ENCODE peak calls at places on chromosomes 7 and 10, in six cellular contexts. One of them, this sample, is unnamed. For H3K9me3, the result is how much of the 10 kb centered on the place peaks cover.

GRCh38 chr7:73839743-73840714 is 2.3 kb downstream of the METTL27 start:
- DNase-seq in CD8-positive, alpha-beta memory T cell: no peak
- DNase-seq in CD4-positive, alpha-beta memory T cell: no peak
- DNase-seq in esophagus squamous epithelium: no peak
- DNase-seq in effector memory CD4-positive, alpha-beta T cell: no peak
- DNase-seq in CD4-positive, CD25-positive, alpha-beta regulatory T cell: no peak
- DNase-seq in this sample: no peak

GRCh38 chr7:156021476-156021875 is 209.2 kb upstream of the SHH start:
- DNase-seq in CD4-positive, CD25-positive, alpha-beta regulatory T cell: no peak
- DNase-seq in effector memory CD4-positive, alpha-beta T cell: no peak
- DNase-seq in esophagus squamous epithelium: no peak
- DNase-seq in CD8-positive, alpha-beta memory T cell: no peak
- DNase-seq in CD4-positive, alpha-beta memory T cell: no peak
- DNase-seq in this sample: no peak

GRCh38 chr10:86113044-86113443 is 253.6 kb downstream of the GRID1 start:
- DNase-seq in CD4-positive, CD25-positive, alpha-beta regulatory T cell: no peak
- DNase-seq in CD4-positive, alpha-beta memory T cell: no peak
- DNase-seq in CD8-positive, alpha-beta memory T cell: no peak
- DNase-seq in esophagus squamous epithelium: no peak
- DNase-seq in effector memory CD4-positive, alpha-beta T cell: no peak
- DNase-seq in this sample: no peak

GRCh38 chr7:30831936-30832335 is 60.7 kb downstream of the MINDY4 start:
- DNase-seq in CD8-positive, alpha-beta memory T cell: no peak
- DNase-seq in CD4-positive, CD25-positive, alpha-beta regulatory T cell: no peak
- DNase-seq in esophagus squamous epithelium: no peak
- DNase-seq in CD4-positive, alpha-beta memory T cell: no peak
- DNase-seq in effector memory CD4-positive, alpha-beta T cell: no peak
- DNase-seq in this sample: no peak

GRCh38 chr7:18192228-18192627 is 164.6 kb upstream of the PRPS1L1 start:
- DNase-seq in CD4-positive, CD25-positive, alpha-beta regulatory T cell: no peak
- DNase-seq in CD4-positive, alpha-beta memory T cell: no peak
- DNase-seq in CD8-positive, alpha-beta memory T cell: no peak
- DNase-seq in esophagus squamous epithelium: no peak
- DNase-seq in effector memory CD4-positive, alpha-beta T cell: no peak
- DNase-seq in this sample: no peak

GRCh38 chr7:22726345-22726848 is 603 bp upstream of the IL6 start:
- DNase-seq in CD8-positive, alpha-beta memory T cell: peak
- DNase-seq in CD4-positive, CD25-positive, alpha-beta regulatory T cell: peak
- DNase-seq in CD4-positive, alpha-beta memory T cell: peak
- DNase-seq in effector memory CD4-positive, alpha-beta T cell: peak
- DNase-seq in esophagus squamous epithelium: no peak
- DNase-seq in this sample: peak

GRCh38 chr7:6437251-6437650 is 10.5 kb downstream of the DAGLB start:
- DNase-seq in esophagus squamous epithelium: no peak
- DNase-seq in CD4-positive, CD25-positive, alpha-beta regulatory T cell: no peak
- DNase-seq in CD4-positive, alpha-beta memory T cell: no peak
- DNase-seq in CD8-positive, alpha-beta memory T cell: no peak
- DNase-seq in effector memory CD4-positive, alpha-beta T cell: no peak
- DNase-seq in this sample: no peak

GRCh38 chr7:44275829-44276570 is 49.4 kb downstream of the CAMK2B start:
- DNase-seq in CD4-positive, alpha-beta memory T cell: no peak
- DNase-seq in esophagus squamous epithelium: no peak
- DNase-seq in effector memory CD4-positive, alpha-beta T cell: no peak
- DNase-seq in CD4-positive, CD25-positive, alpha-beta regulatory T cell: no peak
- DNase-seq in CD8-positive, alpha-beta memory T cell: no peak
- DNase-seq in this sample: no peak

GRCh38 chr7:149562602-149563001 is 65.0 kb upstream of the ZNF746 start:
- DNase-seq in CD4-positive, CD25-positive, alpha-beta regulatory T cell: no peak
- DNase-seq in CD4-positive, alpha-beta memory T cell: no peak
- DNase-seq in CD8-positive, alpha-beta memory T cell: no peak
- DNase-seq in effector memory CD4-positive, alpha-beta T cell: no peak
- DNase-seq in esophagus squamous epithelium: no peak
- DNase-seq in this sample: no peak

GRCh38 chr7:3415730-3416366 is 114.8 kb downstream of the SDK1 start:
- DNase-seq in effector memory CD4-positive, alpha-beta T cell: no peak
- DNase-seq in CD4-positive, alpha-beta memory T cell: no peak
- DNase-seq in esophagus squamous epithelium: no peak
- DNase-seq in CD8-positive, alpha-beta memory T cell: no peak
- DNase-seq in CD4-positive, CD25-positive, alpha-beta regulatory T cell: no peak
- DNase-seq in this sample: no peak

GRCh38 chr10:110355181-110355831 is 50.6 kb upstream of the SMNDC1 start:
- DNase-seq in esophagus squamous epithelium: no peak
- DNase-seq in CD4-positive, alpha-beta memory T cell: no peak
- DNase-seq in CD4-positive, CD25-positive, alpha-beta regulatory T cell: no peak
- DNase-seq in CD8-positive, alpha-beta memory T cell: no peak
- DNase-seq in effector memory CD4-positive, alpha-beta T cell: peak
- DNase-seq in this sample: no peak

GRCh38 chr7:27155816-27156507 is 513 bp downstream of the HOXA7 start:
- DNase-seq in CD8-positive, alpha-beta memory T cell: no peak
- DNase-seq in effector memory CD4-positive, alpha-beta T cell: no peak
- DNase-seq in esophagus squamous epithelium: no peak
- DNase-seq in CD4-positive, CD25-positive, alpha-beta regulatory T cell: no peak
- DNase-seq in CD4-positive, alpha-beta memory T cell: no peak
- DNase-seq in this sample: no peak

GRCh38 chr10:21505711-21506278 is 19.7 kb downstream of the SKIDA1 start:
- DNase-seq in CD4-positive, alpha-beta memory T cell: no peak
- DNase-seq in CD4-positive, CD25-positive, alpha-beta regulatory T cell: no peak
- DNase-seq in CD8-positive, alpha-beta memory T cell: no peak
- DNase-seq in esophagus squamous epithelium: no peak
- DNase-seq in effector memory CD4-positive, alpha-beta T cell: no peak
- DNase-seq in this sample: no peak

GRCh38 chr7:120856621-120857352 is 1.2 kb downstream of the TSPAN12 start:
- DNase-seq in CD4-positive, CD25-positive, alpha-beta regulatory T cell: no peak
- DNase-seq in CD4-positive, alpha-beta memory T cell: peak
- DNase-seq in esophagus squamous epithelium: no peak
- DNase-seq in effector memory CD4-positive, alpha-beta T cell: no peak
- DNase-seq in CD8-positive, alpha-beta memory T cell: no peak
- DNase-seq in this sample: no peak

GRCh38 chr7:20778063-20778721 is 8.5 kb downstream of the SP8 start:
- DNase-seq in CD4-positive, CD25-positive, alpha-beta regulatory T cell: no peak
- DNase-seq in CD4-positive, alpha-beta memory T cell: no peak
- DNase-seq in CD8-positive, alpha-beta memory T cell: no peak
- DNase-seq in esophagus squamous epithelium: no peak
- DNase-seq in effector memory CD4-positive, alpha-beta T cell: no peak
- DNase-seq in this sample: no peak

GRCh38 chr10:110522365-110522988 is 24.8 kb downstream of the DUSP5 start:
- DNase-seq in esophagus squamous epithelium: no peak
- DNase-seq in CD8-positive, alpha-beta memory T cell: no peak
- DNase-seq in CD4-positive, alpha-beta memory T cell: no peak
- DNase-seq in CD4-positive, CD25-positive, alpha-beta regulatory T cell: no peak
- DNase-seq in effector memory CD4-positive, alpha-beta T cell: no peak
- DNase-seq in this sample: no peak

GRCh38 chr7:111654414-111654813 is 92.1 kb upstream of the IMMP2L start:
- DNase-seq in CD8-positive, alpha-beta memory T cell: no peak
- DNase-seq in esophagus squamous epithelium: no peak
- DNase-seq in effector memory CD4-positive, alpha-beta T cell: no peak
- DNase-seq in CD4-positive, CD25-positive, alpha-beta regulatory T cell: no peak
- DNase-seq in CD4-positive, alpha-beta memory T cell: no peak
- DNase-seq in this sample: no peak

GRCh38 chr7:134315679-134316538 is 821 bp downstream of the SLC35B4 start:
- DNase-seq in esophagus squamous epithelium: no peak
- DNase-seq in CD4-positive, alpha-beta memory T cell: peak
- DNase-seq in CD8-positive, alpha-beta memory T cell: no peak
- DNase-seq in CD4-positive, CD25-positive, alpha-beta regulatory T cell: no peak
- DNase-seq in effector memory CD4-positive, alpha-beta T cell: no peak
- DNase-seq in this sample: no peak

GRCh38 chr7:22647451-22648257 is 79.3 kb upstream of the IL6 start:
- DNase-seq in effector memory CD4-positive, alpha-beta T cell: no peak
- DNase-seq in CD8-positive, alpha-beta memory T cell: no peak
- DNase-seq in CD4-positive, alpha-beta memory T cell: no peak
- DNase-seq in CD4-positive, CD25-positive, alpha-beta regulatory T cell: no peak
- DNase-seq in esophagus squamous epithelium: no peak
- DNase-seq in this sample: no peak

GRCh38 chr10:63696205-63696604 is 175.0 kb downstream of the REEP3 start:
- DNase-seq in esophagus squamous epithelium: no peak
- DNase-seq in CD4-positive, CD25-positive, alpha-beta regulatory T cell: no peak
- DNase-seq in effector memory CD4-positive, alpha-beta T cell: no peak
- DNase-seq in CD8-positive, alpha-beta memory T cell: no peak
- DNase-seq in CD4-positive, alpha-beta memory T cell: no peak
- DNase-seq in this sample: no peak

GRCh38 chr7:47458057-47458456 is 123.9 kb downstream of the TNS3 start:
- DNase-seq in effector memory CD4-positive, alpha-beta T cell: no peak
- DNase-seq in esophagus squamous epithelium: no peak
- DNase-seq in CD4-positive, alpha-beta memory T cell: no peak
- DNase-seq in CD8-positive, alpha-beta memory T cell: no peak
- DNase-seq in CD4-positive, CD25-positive, alpha-beta regulatory T cell: no peak
- DNase-seq in this sample: no peak

GRCh38 chr10:87678302-87678701 is 18.6 kb downstream of the PAPSS2 start:
- DNase-seq in effector memory CD4-positive, alpha-beta T cell: no peak
- DNase-seq in CD4-positive, CD25-positive, alpha-beta regulatory T cell: no peak
- DNase-seq in CD8-positive, alpha-beta memory T cell: no peak
- DNase-seq in esophagus squamous epithelium: no peak
- DNase-seq in CD4-positive, alpha-beta memory T cell: no peak
- DNase-seq in this sample: no peak

GRCh38 chr10:72740526-72740925 is 48.6 kb downstream of the MCU start:
- DNase-seq in CD4-positive, alpha-beta memory T cell: no peak
- DNase-seq in CD8-positive, alpha-beta memory T cell: no peak
- DNase-seq in esophagus squamous epithelium: no peak
- DNase-seq in effector memory CD4-positive, alpha-beta T cell: no peak
- DNase-seq in CD4-positive, CD25-positive, alpha-beta regulatory T cell: no peak
- DNase-seq in this sample: no peak

GRCh38 chr7:74183653-74184450 is 9.7 kb downstream of the EIF4H start:
- DNase-seq in effector memory CD4-positive, alpha-beta T cell: no peak
- DNase-seq in CD8-positive, alpha-beta memory T cell: no peak
- DNase-seq in CD4-positive, CD25-positive, alpha-beta regulatory T cell: no peak
- DNase-seq in CD4-positive, alpha-beta memory T cell: no peak
- DNase-seq in esophagus squamous epithelium: no peak
- DNase-seq in this sample: no peak

GRCh38 chr7:74462707-74463100 is 9.0 kb downstream of the GTF2IRD1 start:
- DNase-seq in CD4-positive, CD25-positive, alpha-beta regulatory T cell: no peak
- DNase-seq in CD4-positive, alpha-beta memory T cell: no peak
- DNase-seq in effector memory CD4-positive, alpha-beta T cell: no peak
- DNase-seq in esophagus squamous epithelium: no peak
- DNase-seq in CD8-positive, alpha-beta memory T cell: no peak
- DNase-seq in this sample: no peak

GRCh38 chr7:50678586-50678985 is 104.1 kb downstream of the GRB10 start:
- DNase-seq in CD4-positive, CD25-positive, alpha-beta regulatory T cell: no peak
- DNase-seq in CD4-positive, alpha-beta memory T cell: no peak
- DNase-seq in CD8-positive, alpha-beta memory T cell: no peak
- DNase-seq in effector memory CD4-positive, alpha-beta T cell: no peak
- DNase-seq in esophagus squamous epithelium: no peak
- DNase-seq in this sample: no peak

GRCh38 chr7:103718482-103719415 is 270.7 kb downstream of the RELN start:
- DNase-seq in CD4-positive, alpha-beta memory T cell: no peak
- DNase-seq in esophagus squamous epithelium: no peak
- DNase-seq in CD4-positive, CD25-positive, alpha-beta regulatory T cell: no peak
- DNase-seq in effector memory CD4-positive, alpha-beta T cell: no peak
- DNase-seq in CD8-positive, alpha-beta memory T cell: no peak
- DNase-seq in this sample: no peak

GRCh38 chr10:33321516-33321915 is 13.0 kb downstream of the NRP1 start:
- DNase-seq in CD4-positive, CD25-positive, alpha-beta regulatory T cell: no peak
- DNase-seq in effector memory CD4-positive, alpha-beta T cell: no peak
- DNase-seq in CD4-positive, alpha-beta memory T cell: no peak
- DNase-seq in CD8-positive, alpha-beta memory T cell: no peak
- DNase-seq in esophagus squamous epithelium: no peak
- DNase-seq in this sample: no peak

GRCh38 chr7:158274404-158274811 is 313.2 kb downstream of the PTPRN2 start:
- DNase-seq in effector memory CD4-positive, alpha-beta T cell: no peak
- DNase-seq in CD4-positive, alpha-beta memory T cell: no peak
- DNase-seq in CD4-positive, CD25-positive, alpha-beta regulatory T cell: no peak
- DNase-seq in esophagus squamous epithelium: no peak
- DNase-seq in CD8-positive, alpha-beta memory T cell: no peak
- DNase-seq in this sample: no peak
- H3K9me3 ChIP-seq in effector memory CD4-positive, alpha-beta T cell: under half
- H3K9me3 ChIP-seq in CD4-positive, alpha-beta memory T cell: under half
- H3K9me3 ChIP-seq in CD4-positive, CD25-positive, alpha-beta regulatory T cell: under half
- H3K9me3 ChIP-seq in esophagus squamous epithelium: under half
- H3K9me3 ChIP-seq in CD8-positive, alpha-beta memory T cell: under half
- H3K9me3 ChIP-seq in this sample: under half

DNA sequence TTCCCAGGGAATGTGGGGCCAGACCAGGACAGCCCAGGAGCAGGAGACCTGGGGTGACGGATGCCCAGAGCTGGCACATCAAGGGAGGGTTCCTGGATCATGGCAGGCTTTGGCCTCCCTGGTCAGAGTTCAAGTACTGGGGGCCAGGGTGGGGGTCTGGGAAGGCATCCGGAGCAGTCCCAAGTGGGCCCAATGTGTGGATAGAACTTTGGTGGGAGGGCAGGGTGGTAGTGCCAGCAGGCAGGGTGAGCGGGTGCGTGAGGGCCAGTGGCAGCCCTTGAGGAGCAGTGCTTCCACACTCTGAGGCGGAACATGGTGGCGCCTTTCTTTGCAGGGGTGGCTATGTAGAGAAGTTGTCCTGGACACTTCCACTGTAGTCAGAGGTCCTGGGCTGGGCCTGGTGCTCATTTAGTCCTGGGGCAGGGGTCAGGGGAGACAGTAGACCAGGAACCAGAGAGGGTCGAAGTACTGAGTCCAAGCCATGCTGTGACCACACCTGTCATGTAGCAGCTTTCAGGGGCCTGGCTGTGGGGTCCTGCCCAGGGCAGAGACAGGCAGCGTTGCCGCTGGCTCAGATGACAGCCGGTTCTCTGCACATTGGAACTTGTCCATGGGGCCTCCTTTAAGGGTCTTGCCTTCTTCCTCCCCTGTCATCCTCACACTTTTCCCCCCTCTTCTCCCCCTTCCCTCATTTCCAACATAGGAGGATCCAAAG is 22.2 kb upstream of the CSGALNACT2 start:
- DNase-seq in CD4-positive, CD25-positive, alpha-beta regulatory T cell: no peak
- DNase-seq in CD4-positive, alpha-beta memory T cell: no peak
- DNase-seq in effector memory CD4-positive, alpha-beta T cell: no peak
- DNase-seq in CD8-positive, alpha-beta memory T cell: no peak
- DNase-seq in esophagus squamous epithelium: no peak
- DNase-seq in this sample: no peak
- H3K9me3 ChIP-seq in CD4-positive, CD25-positive, alpha-beta regulatory T cell: under half
- H3K9me3 ChIP-seq in CD4-positive, alpha-beta memory T cell: under half
- H3K9me3 ChIP-seq in effector memory CD4-positive, alpha-beta T cell: under half
- H3K9me3 ChIP-seq in CD8-positive, alpha-beta memory T cell: under half
- H3K9me3 ChIP-seq in esophagus squamous epithelium: under half
- H3K9me3 ChIP-seq in this sample: under half

GRCh38 chr10:125628251-125629049 is 54.5 kb downstream of the TEX36 start:
- DNase-seq in CD8-positive, alpha-beta memory T cell: no peak
- DNase-seq in esophagus squamous epithelium: no peak
- DNase-seq in effector memory CD4-positive, alpha-beta T cell: no peak
- DNase-seq in CD4-positive, alpha-beta memory T cell: no peak
- DNase-seq in CD4-positive, CD25-positive, alpha-beta regulatory T cell: no peak
- DNase-seq in this sample: no peak
- H3K9me3 ChIP-seq in CD8-positive, alpha-beta memory T cell: under half
- H3K9me3 ChIP-seq in esophagus squamous epithelium: under half
- H3K9me3 ChIP-seq in effector memory CD4-positive, alpha-beta T cell: under half
- H3K9me3 ChIP-seq in CD4-positive, alpha-beta memory T cell: under half
- H3K9me3 ChIP-seq in CD4-positive, CD25-positive, alpha-beta regulatory T cell: under half
- H3K9me3 ChIP-seq in this sample: under half

GRCh38 chr7:159271795-159272194 is 127.1 kb upstream of the VIPR2 start:
- DNase-seq in CD8-positive, alpha-beta memory T cell: no peak
- DNase-seq in CD4-positive, alpha-beta memory T cell: no peak
- DNase-seq in CD4-positive, CD25-positive, alpha-beta regulatory T cell: no peak
- DNase-seq in effector memory CD4-positive, alpha-beta T cell: no peak
- DNase-seq in esophagus squamous epithelium: no peak
- DNase-seq in this sample: no peak
- H3K9me3 ChIP-seq in CD8-positive, alpha-beta memory T cell: under half
- H3K9me3 ChIP-seq in CD4-positive, alpha-beta memory T cell: under half
- H3K9me3 ChIP-seq in CD4-positive, CD25-positive, alpha-beta regulatory T cell: under half
- H3K9me3 ChIP-seq in effector memory CD4-positive, alpha-beta T cell: under half
- H3K9me3 ChIP-seq in esophagus squamous epithelium: under half
- H3K9me3 ChIP-seq in this sample: under half

This sample was measured in T-helper 17 cell.